ENCODE peak calls at places on chromosomes 1 and 21, in four cellular contexts. One of them, this sample, is unnamed.

GRCh38 chr1:96741335-96741734 is 19.8 kb downstream of the PTBP2 start:
- DNase-seq in choroid plexus epithelial cell: peak
- DNase-seq in type B pancreatic cell: no peak
- DNase-seq in hepatocyte: no peak
- DNase-seq in this sample: no peak

GRCh38 chr1:46041974-46042373 is 90.5 kb downstream of the PIK3R3 start:
- DNase-seq in choroid plexus epithelial cell: no peak
- DNase-seq in type B pancreatic cell: no peak
- DNase-seq in hepatocyte: no peak
- DNase-seq in this sample: no peak

GRCh38 chr1:33610864-33611455 is 138.5 kb downstream of the ZSCAN20 start:
- DNase-seq in type B pancreatic cell: no peak
- DNase-seq in choroid plexus epithelial cell: no peak
- DNase-seq in hepatocyte: no peak
- DNase-seq in this sample: no peak

GRCh38 chr1:68384321-68384813 is 65.4 kb downstream of the RPE65 start:
- DNase-seq in choroid plexus epithelial cell: peak
- DNase-seq in type B pancreatic cell: no peak
- DNase-seq in hepatocyte: peak
- DNase-seq in this sample: peak

GRCh38 chr1:21284206-21285137 is 5.8 kb downstream of the ECE1 start:
- DNase-seq in hepatocyte: no peak
- DNase-seq in type B pancreatic cell: no peak
- DNase-seq in choroid plexus epithelial cell: no peak
- DNase-seq in this sample: no peak

GRCh38 chr1:115838805-115839705 is 1.9 kb downstream of the NHLH2 start:
- DNase-seq in type B pancreatic cell: no peak
- DNase-seq in hepatocyte: peak
- DNase-seq in choroid plexus epithelial cell: peak
- DNase-seq in this sample: peak

GRCh38 chr1:29291756-29292155 is 55.4 kb downstream of the PTPRU start:
- DNase-seq in choroid plexus epithelial cell: no peak
- DNase-seq in hepatocyte: no peak
- DNase-seq in type B pancreatic cell: no peak
- DNase-seq in this sample: no peak

GRCh38 chr1:44035726-44036408 is 4.6 kb upstream of the SLC6A9 start:
- DNase-seq in hepatocyte: peak
- DNase-seq in type B pancreatic cell: no peak
- DNase-seq in choroid plexus epithelial cell: peak
- DNase-seq in this sample: no peak

GRCh38 chr1:9626201-9626608 is 25.3 kb upstream of the PIK3CD start:
- DNase-seq in type B pancreatic cell: peak
- DNase-seq in hepatocyte: no peak
- DNase-seq in choroid plexus epithelial cell: no peak
- DNase-seq in this sample: no peak

GRCh38 chr1:233998926-233999325 is 94.5 kb downstream of the SLC35F3 start:
- DNase-seq in type B pancreatic cell: no peak
- DNase-seq in hepatocyte: no peak
- DNase-seq in choroid plexus epithelial cell: no peak
- DNase-seq in this sample: no peak

GRCh38 chr1:24743404-24744211 is 1.6 kb upstream of the CLIC4 start:
- DNase-seq in hepatocyte: peak
- DNase-seq in choroid plexus epithelial cell: peak
- DNase-seq in type B pancreatic cell: no peak
- DNase-seq in this sample: no peak

GRCh38 chr21:38887750-38888149 is 82.0 kb downstream of the ETS2 start:
- DNase-seq in type B pancreatic cell: no peak
- DNase-seq in hepatocyte: no peak
- DNase-seq in choroid plexus epithelial cell: no peak
- DNase-seq in this sample: no peak

GRCh38 chr1:165537351-165538107 is 6.3 kb upstream of the LRRC52 start:
- DNase-seq in choroid plexus epithelial cell: no peak
- DNase-seq in type B pancreatic cell: no peak
- DNase-seq in hepatocyte: no peak
- DNase-seq in this sample: no peak

GRCh38 chr21:36948686-36949085 is 17.8 kb downstream of the HLCS start:
- DNase-seq in hepatocyte: no peak
- DNase-seq in type B pancreatic cell: no peak
- DNase-seq in choroid plexus epithelial cell: peak
- DNase-seq in this sample: no peak

GRCh38 chr1:46364612-46365011 is 24.0 kb downstream of the NSUN4 start:
- DNase-seq in type B pancreatic cell: no peak
- DNase-seq in choroid plexus epithelial cell: no peak
- DNase-seq in hepatocyte: no peak
- DNase-seq in this sample: peak

GRCh38 chr1:64043976-64044375 is 159.4 kb upstream of the UBE2U start:
- DNase-seq in choroid plexus epithelial cell: peak
- DNase-seq in type B pancreatic cell: no peak
- DNase-seq in hepatocyte: no peak
- DNase-seq in this sample: no peak

GRCh38 chr1:182249201-182249676 is 142.4 kb downstream of the GLUL start:
- DNase-seq in choroid plexus epithelial cell: no peak
- DNase-seq in type B pancreatic cell: no peak
- DNase-seq in hepatocyte: peak
- DNase-seq in this sample: no peak

GRCh38 chr1:116224561-116224960 is 113.4 kb downstream of the MAB21L3 start:
- DNase-seq in choroid plexus epithelial cell: no peak
- DNase-seq in type B pancreatic cell: no peak
- DNase-seq in hepatocyte: no peak
- DNase-seq in this sample: no peak

GRCh38 chr21:45460611-45461368 is 55.8 kb downstream of the COL18A1 start:
- DNase-seq in type B pancreatic cell: no peak
- DNase-seq in hepatocyte: no peak
- DNase-seq in choroid plexus epithelial cell: peak
- DNase-seq in this sample: no peak

GRCh38 chr1:162113419-162113818 is 43.9 kb downstream of the NOS1AP start:
- DNase-seq in choroid plexus epithelial cell: no peak
- DNase-seq in type B pancreatic cell: no peak
- DNase-seq in hepatocyte: no peak
- DNase-seq in this sample: no peak
- TF ChIP-seq CTCF in choroid plexus epithelial cell: no peak
- TF ChIP-seq CTCF in type B pancreatic cell: no peak
- TF ChIP-seq CTCF in hepatocyte: no peak
- TF ChIP-seq CTCF in this sample: no peak

GRCh38 chr1:54800899-54801759 is at the start of gene TTC22:
- DNase-seq in hepatocyte: peak
- DNase-seq in type B pancreatic cell: no peak
- DNase-seq in choroid plexus epithelial cell: no peak
- DNase-seq in this sample: peak
- TF ChIP-seq CTCF in hepatocyte: peak
- TF ChIP-seq CTCF in type B pancreatic cell: peak
- TF ChIP-seq CTCF in choroid plexus epithelial cell: peak
- TF ChIP-seq CTCF in this sample: peak

GRCh38 chr1:230215049-230215448 is 148.0 kb downstream of the GALNT2 start:
- DNase-seq in choroid plexus epithelial cell: peak
- DNase-seq in hepatocyte: peak
- DNase-seq in type B pancreatic cell: no peak
- DNase-seq in this sample: peak
- TF ChIP-seq CTCF in choroid plexus epithelial cell: peak
- TF ChIP-seq CTCF in hepatocyte: peak
- TF ChIP-seq CTCF in type B pancreatic cell: peak
- TF ChIP-seq CTCF in this sample: no peak

DNA sequence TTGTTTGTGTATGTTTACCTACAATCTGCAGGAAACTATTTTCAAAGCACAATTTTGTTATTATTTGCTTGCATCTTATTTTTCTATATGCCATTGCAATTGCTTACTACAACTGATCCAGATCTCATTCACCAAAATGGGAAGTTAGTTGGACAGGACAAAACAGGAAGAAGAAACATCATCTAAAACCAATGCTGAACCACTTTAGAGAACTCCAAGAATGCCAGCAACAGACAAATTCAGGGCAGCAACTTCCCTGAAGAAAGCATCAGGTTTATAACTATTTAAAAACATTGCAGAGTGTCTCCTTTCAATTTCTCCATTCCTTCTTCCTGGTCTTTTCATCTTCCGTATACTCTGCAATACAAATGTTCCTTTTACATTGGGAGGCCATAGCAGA is 82.4 kb upstream of the SMYD2 start:
- DNase-seq in hepatocyte: no peak
- DNase-seq in choroid plexus epithelial cell: no peak
- DNase-seq in type B pancreatic cell: no peak
- DNase-seq in this sample: no peak
- TF ChIP-seq CTCF in hepatocyte: no peak
- TF ChIP-seq CTCF in choroid plexus epithelial cell: no peak
- TF ChIP-seq CTCF in type B pancreatic cell: no peak
- TF ChIP-seq CTCF in this sample: no peak

GRCh38 chr1:235990376-235990795 is 74.5 kb downstream of the NID1 start:
- DNase-seq in choroid plexus epithelial cell: peak
- DNase-seq in type B pancreatic cell: no peak
- DNase-seq in hepatocyte: no peak
- DNase-seq in this sample: no peak
- TF ChIP-seq CTCF in choroid plexus epithelial cell: no peak
- TF ChIP-seq CTCF in type B pancreatic cell: no peak
- TF ChIP-seq CTCF in hepatocyte: no peak
- TF ChIP-seq CTCF in this sample: no peak

GRCh38 chr1:36583080-36583479 is 100.4 kb upstream of the CSF3R start:
- DNase-seq in choroid plexus epithelial cell: no peak
- DNase-seq in type B pancreatic cell: no peak
- DNase-seq in hepatocyte: no peak
- DNase-seq in this sample: no peak
- TF ChIP-seq CTCF in choroid plexus epithelial cell: no peak
- TF ChIP-seq CTCF in type B pancreatic cell: no peak
- TF ChIP-seq CTCF in hepatocyte: no peak
- TF ChIP-seq CTCF in this sample: no peak

DNA sequence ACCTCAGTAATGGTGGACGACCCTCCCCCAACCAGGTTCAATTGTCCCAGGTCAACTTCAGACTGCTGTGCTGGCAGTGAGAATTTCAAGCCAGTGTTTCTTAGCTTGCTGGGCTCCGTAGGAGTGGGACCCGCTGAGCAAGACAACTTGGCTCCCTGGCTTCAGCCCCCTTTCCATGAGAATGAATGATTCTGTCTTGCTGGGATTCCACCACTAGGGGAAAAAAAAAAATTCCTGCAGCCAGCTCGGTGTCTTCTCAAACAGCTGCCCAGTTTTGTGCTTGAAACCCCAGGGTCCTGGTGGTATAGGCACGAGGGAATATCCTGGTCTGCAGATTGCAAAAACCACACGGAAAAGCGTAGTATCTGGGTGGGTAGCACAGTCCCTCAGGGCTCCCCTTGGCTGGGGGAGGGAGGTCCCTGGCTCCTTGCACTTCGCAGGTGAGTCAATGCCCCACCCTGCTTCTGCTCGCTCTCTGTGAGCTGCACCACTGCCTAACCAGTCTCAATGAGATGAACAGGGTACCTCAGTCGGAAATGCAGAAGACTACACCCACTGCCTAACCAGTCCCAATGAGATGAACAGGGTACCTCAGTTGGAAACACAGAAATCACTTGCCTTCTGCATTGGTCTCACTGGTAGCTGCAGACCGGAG is 41.5 kb downstream of the GBP6 start:
- DNase-seq in hepatocyte: no peak
- DNase-seq in choroid plexus epithelial cell: no peak
- DNase-seq in type B pancreatic cell: no peak
- DNase-seq in this sample: no peak
- TF ChIP-seq CTCF in hepatocyte: no peak
- TF ChIP-seq CTCF in choroid plexus epithelial cell: no peak
- TF ChIP-seq CTCF in type B pancreatic cell: peak
- TF ChIP-seq CTCF in this sample: no peak

DNA sequence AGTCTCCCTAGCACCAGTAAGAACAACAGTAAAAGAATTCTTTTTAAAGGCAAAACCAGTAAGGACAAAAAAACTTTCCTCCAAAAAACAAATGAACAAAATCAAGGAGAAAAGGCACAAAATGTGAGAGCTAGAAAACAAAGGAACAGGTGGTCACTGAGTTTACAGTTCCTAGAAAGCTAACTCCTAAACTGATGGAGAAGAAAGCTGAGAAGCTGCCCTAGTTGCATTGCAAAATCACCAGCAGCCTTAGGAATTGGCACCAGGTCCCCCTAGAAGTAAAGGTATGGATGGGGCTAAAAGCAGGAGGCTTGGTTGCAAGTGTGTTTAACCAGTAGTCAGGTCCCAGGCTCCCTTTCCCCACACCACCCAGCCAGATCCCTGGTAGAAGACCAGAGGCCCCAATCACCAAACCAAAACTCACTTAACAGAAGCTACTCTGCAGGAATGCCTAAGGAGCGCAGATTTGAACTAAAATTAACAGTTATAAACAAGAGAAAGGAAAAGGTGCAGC is 47.6 kb downstream of the RAB3GAP2 start:
- DNase-seq in hepatocyte: no peak
- DNase-seq in choroid plexus epithelial cell: no peak
- DNase-seq in type B pancreatic cell: no peak
- DNase-seq in this sample: no peak
- TF ChIP-seq CTCF in hepatocyte: no peak
- TF ChIP-seq CTCF in choroid plexus epithelial cell: no peak
- TF ChIP-seq CTCF in type B pancreatic cell: no peak
- TF ChIP-seq CTCF in this sample: no peak

GRCh38 chr1:223556414-223557124 is 108.9 kb downstream of the CAPN8 start:
- DNase-seq in type B pancreatic cell: no peak
- DNase-seq in hepatocyte: peak
- DNase-seq in choroid plexus epithelial cell: peak
- DNase-seq in this sample: peak
- TF ChIP-seq CTCF in type B pancreatic cell: peak
- TF ChIP-seq CTCF in hepatocyte: peak
- TF ChIP-seq CTCF in choroid plexus epithelial cell: peak
- TF ChIP-seq CTCF in this sample: peak